ENCODE peak calls at places on chromosomes 3 and 15, in five cellular contexts. N, R, Z, I and D are unnamed samples.

GRCh38 chr15:77029166-77030041 is 34.5 kb downstream of the PSTPIP1 start:
- DNase-seq in I (no peak), N (no peak), Z (peak; percentile 29), R (peak; percentile 55), D (peak; percentile 10)

GRCh38 chr3:11240496-11240895 is 31.7 kb upstream of the ATG7 start:
- DNase-seq in R (no peak), I (no peak), Z (no peak), N (no peak), D (no peak)

GRCh38 chr3:197376020-197376419 is 77.6 kb upstream of the DLG1 start:
- DNase-seq in R (no peak), N (no peak), I (no peak), Z (no peak), D (no peak)

GRCh38 chr15:74252291-74253080 is 16.4 kb downstream of the CCDC33 start:
- DNase-seq in I (no peak), R (no peak), Z (no peak), N (peak; percentile 51), D (no peak)

GRCh38 chr3:15120986-15121385 is 22.0 kb upstream of the RBSN start:
- DNase-seq in I (no peak), R (no peak), Z (no peak), N (no peak), D (no peak)

GRCh38 chr3:111943533-111943932 is 35.3 kb upstream of the ABHD10 start:
- DNase-seq in N (no peak), R (no peak), Z (no peak), I (no peak), D (no peak)

GRCh38 chr3:13376091-13376490 is 44.0 kb downstream of the NUP210 start:
- DNase-seq in Z (no peak), N (no peak), I (no peak), R (no peak), D (no peak)

GRCh38 chr3:159210336-159210735 is 408.5 kb downstream of the MFSD1 start:
- DNase-seq in I (no peak), R (no peak), N (no peak), Z (no peak), D (no peak)

GRCh38 chr15:92616621-92617179 is 38.9 kb downstream of the FAM174B start:
- DNase-seq in N (no peak), I (peak; percentile 60), R (peak; percentile 55), Z (no peak), D (peak; percentile 18)

GRCh38 chr3:37571269-37571668 is 290.4 kb upstream of the CTDSPL start:
- DNase-seq in N (no peak), R (no peak), I (no peak), Z (no peak), D (no peak)

GRCh38 chr15:90208372-90208771 is 7.2 kb downstream of the SEMA4B start:
- DNase-seq in I (no peak), N (no peak), R (no peak), Z (no peak), D (no peak)

GRCh38 chr3:55620361-55621025 is 133.4 kb upstream of the WNT5A start:
- DNase-seq in R (no peak), Z (no peak), I (peak; percentile 21), N (no peak), D (peak; percentile 24)

GRCh38 chr3:155870133-155870944 is at the start of gene GMPS:
- DNase-seq in R (peak; percentile 94), N (peak; percentile 92), Z (peak; percentile 98), I (peak; percentile 93), D (peak; percentile 95)

GRCh38 chr15:27973886-27974285 is 125.2 kb downstream of the OCA2 start:
- DNase-seq in R (no peak), N (no peak), I (no peak), Z (no peak), D (no peak)

GRCh38 chr3:188573286-188573928 is 419.4 kb downstream of the LPP start:
- DNase-seq in R (no peak), I (no peak), Z (no peak), N (no peak), D (no peak)

GRCh38 chr3:65729553-65729952 is 309.2 kb downstream of the MAGI1 start:
- DNase-seq in Z (no peak), R (no peak), I (no peak), N (peak; percentile 87), D (no peak)

GRCh38 chr3:38122712-38123290 is 14.1 kb downstream of the ACAA1 start:
- DNase-seq in R (no peak), I (no peak), N (no peak), Z (no peak), D (no peak)

GRCh38 chr3:49279376-49279775 is 2.3 kb upstream of the C3orf62 start:
- DNase-seq in I (peak; percentile 12), N (peak; percentile 66), R (no peak), Z (no peak), D (no peak)

GRCh38 chr3:189276481-189277190 is 104.9 kb downstream of the TPRG1 start:
- DNase-seq in I (peak; percentile 15), N (peak; percentile 94), R (no peak), Z (no peak), D (no peak)

GRCh38 chr3:94524102-94524922 is 461.5 kb downstream of the NSUN3 start:
- DNase-seq in I (no peak), N (no peak), Z (no peak), R (no peak), D (peak; percentile 25)

GRCh38 chr3:184361532-184361931 is at the start of the genes CLCN2 and POLR2H:
- DNase-seq in I (peak; percentile 27), R (peak; percentile 77), N (peak; percentile 27), Z (peak; percentile 82), D (peak; percentile 51)

GRCh38 chr3:147361671-147362420 is 44.5 kb downstream of the ZIC4 start:
- DNase-seq in R (no peak), Z (no peak), N (no peak), I (no peak), D (no peak)

GRCh38 chr15:58459045-58459444 is 27.3 kb downstream of the LIPC start:
- DNase-seq in N (no peak), Z (no peak), I (no peak), R (peak; percentile 19), D (no peak)

GRCh38 chr15:95840004-95840403 is 490.5 kb upstream of the NR2F2 start:
- DNase-seq in Z (no peak), N (peak; percentile 65), I (no peak), R (no peak), D (peak; percentile 20)

GRCh38 chr15:78272776-78273175 is 8.4 kb downstream of the DNAJA4 start:
- DNase-seq in N (no peak), Z (no peak), R (no peak), I (no peak), D (no peak)

GRCh38 chr3:126854666-126855065 is 128.2 kb upstream of the PLXNA1 start:
- DNase-seq in N (no peak), Z (no peak), I (no peak), R (no peak), D (no peak)

DNA sequence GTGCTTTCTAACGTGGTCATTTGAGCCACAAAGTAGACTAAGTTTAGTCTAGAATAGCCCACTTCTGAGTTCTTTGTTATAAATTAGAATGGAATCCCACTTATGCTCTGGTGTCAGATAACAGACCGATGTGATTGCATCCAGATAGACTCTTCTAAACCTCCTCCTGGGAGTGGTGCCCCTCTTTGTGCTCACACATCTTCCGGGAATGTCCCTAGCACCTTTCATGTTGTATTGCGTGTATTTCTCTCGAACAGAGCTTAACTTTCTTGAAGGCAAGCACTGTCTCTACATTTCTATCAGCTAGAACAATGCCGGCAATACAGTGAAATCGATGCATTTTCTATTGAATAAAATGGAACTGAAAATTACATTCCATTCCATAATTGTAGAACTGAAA is 23.0 kb downstream of the CP start:
- DNase-seq in N (peak; percentile 13), Z (no peak), I (no peak), R (no peak), D (no peak)
- H3K4me3 ChIP-seq in N (no peak overlapping the region), Z (no peak overlapping the region), I (no peak overlapping the region), R (no peak overlapping the region), D (no peak overlapping the region)

GRCh38 chr3:186194451-186194811 is 85.5 kb upstream of the ETV5 start:
- DNase-seq in R (no peak), N (no peak), I (no peak), Z (no peak), D (no peak)
- H3K4me3 ChIP-seq in R (peak overlapping the region; percentile 46), N (no peak overlapping the region), I (no peak overlapping the region), Z (no peak overlapping the region), D (no peak overlapping the region)

GRCh38 chr3:131357275-131357674 is 24.3 kb upstream of the NUDT16 start:
- DNase-seq in Z (no peak), N (no peak), R (no peak), I (no peak), D (no peak)

GRCh38 chr3:131360191-131360590 is 21.4 kb upstream of the NUDT16 start:
- DNase-seq in N (no peak), R (no peak), Z (no peak), I (no peak), D (no peak)

GRCh38 chr3:131356006-131356405 is 25.6 kb upstream of the NUDT16 start:
- DNase-seq in N (peak; percentile 42), R (no peak), Z (no peak), I (no peak), D (no peak)

GRCh38 chr3:131363275-131363674 is 18.3 kb upstream of the NUDT16 start:
- DNase-seq in R (no peak), Z (no peak), N (no peak), I (no peak), D (peak; percentile 59)

GRCh38 chr3:131361464-131362421 is 19.8 kb upstream of the NUDT16 start:
- DNase-seq in I (peak; percentile 74), R (peak; percentile 78), N (peak; percentile 42), Z (peak; percentile 62), D (peak; percentile 99)
- H3K4me3 ChIP-seq in I (peak overlapping the region; percentile 36), R (peak overlapping the region; percentile 55), N (peak overlapping the region; percentile 55), Z (peak overlapping the region; percentile 65), D (peak overlapping the region; percentile 24)

GRCh38 chr3:134697830-134698699 is 47.2 kb upstream of the KY start:
- DNase-seq in I (no peak), Z (no peak), N (no peak), R (no peak), D (no peak)
- H3K4me3 ChIP-seq in I (no peak overlapping the region), Z (no peak overlapping the region), N (no peak overlapping the region), R (no peak overlapping the region), D (no peak overlapping the region)

DNA sequence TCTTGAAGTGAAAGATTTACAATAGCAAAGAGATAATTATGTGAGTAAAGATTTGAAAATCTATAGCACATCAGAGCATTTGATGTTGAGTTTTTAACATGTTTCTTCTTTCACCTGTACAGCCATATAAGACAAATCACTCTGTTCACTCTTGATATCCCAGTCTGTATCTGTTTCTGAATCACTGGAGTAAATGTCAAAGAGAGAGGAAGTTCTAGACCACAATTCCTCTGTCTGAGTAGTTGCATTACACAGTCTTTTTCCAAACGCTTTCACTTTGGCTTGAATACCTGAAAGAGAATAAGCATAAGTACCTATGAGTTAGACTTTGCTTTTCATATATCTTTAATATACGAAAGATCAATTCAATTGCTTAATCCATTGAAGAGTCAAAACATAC is 9.9 kb downstream of the THAP10 start:
- DNase-seq in N (no peak), Z (no peak), R (no peak), I (no peak), D (no peak)
- H3K4me3 ChIP-seq in N (no peak overlapping the region), Z (no peak overlapping the region), R (no peak overlapping the region), I (no peak overlapping the region), D (no peak overlapping the region)

GRCh38 chr3:78979083-78979482 is 788.7 kb downstream of the ROBO1 start:
- DNase-seq in Z (no peak), I (no peak), R (no peak), N (no peak), D (no peak)
- H3K4me3 ChIP-seq in Z (no peak overlapping the region), I (no peak overlapping the region), R (no peak overlapping the region), N (no peak overlapping the region), D (no peak overlapping the region)

GRCh38 chr3:141052570-141053069 is 1.5 kb downstream of the SPSB4 start:
- DNase-seq in R (no peak), Z (no peak), I (no peak), N (no peak), D (peak; percentile 73)
- H3K4me3 ChIP-seq in R (peak overlapping the region; percentile 51), Z (peak overlapping the region; percentile 63), I (no peak overlapping the region), N (no peak overlapping the region), D (peak overlapping the region; percentile 30)

GRCh38 chr3:128075516-128076464 is 23.6 kb downstream of the SEC61A1 start:
- DNase-seq in R (peak; percentile 87), N (peak; percentile 81), Z (peak; percentile 94), I (peak; percentile 80), D (peak; percentile 85)
- H3K4me3 ChIP-seq in R (peak overlapping the region; percentile 53), N (peak overlapping the region; percentile 49), Z (peak overlapping the region; percentile 73), I (peak overlapping the region; percentile 12), D (no peak overlapping the region)